ENCODE peak calls at places on chromosomes 13 and 19, in four cellular contexts. D is IMR-90, N is A549, X is hepatocyte. P is an unnamed sample. For H3K9me3, the result is how much of the 10 kb centered on the place peaks cover.

GRCh38 chr19:43618921-43619261 is 538 bp downstream of the ZNF428 start:
- DNase-seq in X (peak), N (peak), D (peak), P (no peak)

GRCh38 chr19:46489445-46490272 is 6.0 kb downstream of the PNMA8B start:
- DNase-seq in X (peak), D (peak), N (no peak), P (no peak)

GRCh38 chr19:49145485-49146407 is 9.4 kb downstream of the HRC start:
- DNase-seq in D (peak), N (peak), X (peak), P (peak)

GRCh38 chr13:28117689-28118377 is 17.5 kb upstream of the FLT3 start:
- DNase-seq in N (no peak), D (no peak), X (no peak), P (peak)

GRCh38 chr13:107678075-107678689 is 537.2 kb downstream of the LIG4 start:
- DNase-seq in N (no peak), D (peak), X (peak), P (no peak)

GRCh38 chr13:59914556-59914955 is 249.2 kb downstream of the DIAPH3 start:
- DNase-seq in N (peak), D (peak), X (no peak), P (no peak)

GRCh38 chr13:97369269-97369893 is 64.6 kb upstream of the RAP2A start:
- DNase-seq in D (no peak), X (no peak), N (no peak), P (no peak)

GRCh38 chr13:28746289-28746612 is 27.5 kb upstream of the SLC46A3 start:
- DNase-seq in X (no peak), N (no peak), D (no peak), P (no peak)

GRCh38 chr13:102774210-102774560 is 599 bp upstream of the TEX30 start:
- DNase-seq in X (no peak), D (no peak), N (no peak), P (no peak)

GRCh38 chr13:48000559-48001126 is 430 bp downstream of the SUCLA2 start:
- DNase-seq in D (peak), N (peak), X (peak), P (peak)

GRCh38 chr13:29507356-29507755 is 88.1 kb downstream of the SLC7A1 start:
- DNase-seq in X (no peak), D (no peak), N (no peak), P (peak)

GRCh38 chr13:31818236-31818635 is 78.9 kb downstream of the RXFP2 start:
- DNase-seq in D (no peak), X (no peak), N (no peak), P (no peak)

GRCh38 chr19:54506079-54506478 is 3.4 kb downstream of the LAIR2 start:
- DNase-seq in X (no peak), D (no peak), N (no peak), P (no peak)

GRCh38 chr13:102035969-102036368 is 365.9 kb downstream of the FGF14 start:
- DNase-seq in X (no peak), D (no peak), N (no peak), P (no peak)

GRCh38 chr19:33040994-33041827 is 23.5 kb downstream of the RHPN2 start:
- DNase-seq in D (no peak), X (peak), N (peak), P (no peak)

GRCh38 chr19:18304496-18305312 is 18.2 kb downstream of the LSM4 start:
- DNase-seq in N (peak), D (peak), X (peak), P (peak)

GRCh38 chr13:51601601-51602348 is 17.5 kb downstream of the WDFY2 start:
- DNase-seq in N (no peak), X (no peak), D (no peak), P (no peak)

GRCh38 chr13:21074601-21075302 is 13.4 kb upstream of the LATS2 start:
- DNase-seq in N (no peak), D (no peak), X (no peak), P (no peak)

GRCh38 chr13:71290963-71291937 is 575.8 kb downstream of the DACH1 start:
- DNase-seq in X (no peak), D (peak), N (peak), P (peak)

GRCh38 chr13:98445340-98446233 is 131.3 kb downstream of the STK24 start:
- DNase-seq in X (peak), D (peak), N (peak), P (peak)

GRCh38 chr19:7083076-7083956 is 13.8 kb downstream of the ZNF557 start:
- DNase-seq in X (no peak), D (peak), N (peak), P (peak)
- H3K9me3 ChIP-seq in X (half or more), D (half or more), N (half or more), P (half or more)

GRCh38 chr19:50434525-50434924 is 1.8 kb downstream of the MYBPC2 start:
- DNase-seq in D (no peak), N (no peak), X (no peak), P (peak)
- H3K27ac ChIP-seq in D (no peak), N (no peak), X (no peak), P (peak)

GRCh38 chr19:11792942-11793341 is 5.4 kb upstream of the ZNF491 start:
- DNase-seq in X (no peak), D (no peak), N (no peak), P (no peak)

GRCh38 chr19:11784356-11784755 is 14.0 kb upstream of the ZNF491 start:
- DNase-seq in X (no peak), N (no peak), D (no peak), P (no peak)

GRCh38 chr19:11783767-11784166 is 14.6 kb upstream of the ZNF491 start:
- DNase-seq in D (no peak), N (no peak), X (no peak), P (no peak)

GRCh38 chr19:11787536-11787935 is 10.8 kb upstream of the ZNF491 start:
- DNase-seq in D (no peak), X (no peak), N (no peak), P (no peak)
- H3K9me3 ChIP-seq in D (under half), X (under half), N (under half), P (under half)

DNA sequence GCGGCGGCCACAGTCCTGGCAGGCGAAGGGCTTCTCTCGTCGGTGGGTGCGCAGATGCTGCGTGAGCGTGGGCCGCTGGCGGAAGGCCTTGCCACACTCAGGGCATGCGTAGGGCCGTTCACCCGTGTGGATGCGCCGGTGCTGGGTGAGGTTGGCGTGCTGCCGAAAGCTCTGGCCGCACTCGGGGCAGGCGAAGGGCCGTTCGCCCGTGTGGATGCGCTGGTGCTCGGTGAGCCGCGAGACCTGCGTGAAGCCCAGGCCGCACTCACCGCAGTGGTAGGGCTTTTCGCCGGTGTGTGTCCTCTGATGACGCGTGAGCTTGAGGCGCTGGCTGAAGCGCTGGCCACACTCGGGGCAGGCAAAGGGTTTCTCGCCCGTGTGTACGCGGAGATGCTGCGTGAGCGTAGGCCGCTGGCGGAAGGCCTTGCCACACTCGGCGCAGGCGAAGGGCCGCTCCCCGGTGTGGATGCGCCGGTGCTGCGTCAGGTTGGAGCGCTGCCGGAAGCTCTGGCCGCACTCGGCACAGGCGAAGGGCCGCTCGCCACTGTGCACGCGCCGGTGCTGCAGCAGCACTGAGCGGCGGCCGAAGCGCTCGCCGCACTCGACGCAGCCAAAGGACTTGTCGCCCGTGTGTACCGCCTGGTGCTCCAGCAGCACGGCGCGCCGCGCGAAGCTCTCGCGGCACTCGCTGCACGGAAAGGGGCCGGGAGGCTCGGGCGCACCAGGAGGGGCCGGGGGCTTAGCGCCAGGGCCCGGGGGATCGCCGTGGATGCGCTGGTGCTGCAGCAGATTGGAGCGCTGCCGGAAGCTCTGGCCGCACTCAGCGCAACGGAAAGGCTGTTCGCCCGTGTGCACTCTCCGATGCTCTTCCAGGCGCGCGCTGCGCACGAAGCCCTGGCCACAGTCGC is 4.0 kb upstream of the UBE2M start:
- DNase-seq in N (no peak), X (peak), D (peak), P (no peak)
- H3K27ac ChIP-seq in N (no peak), X (no peak), D (no peak), P (no peak)

GRCh38 chr19:52398091-52398461 is 427 bp downstream of the ZNF528 start:
- DNase-seq in N (no peak), D (peak), X (peak), P (peak)
- H3K9me3 ChIP-seq in N (half or more), D (under half), X (under half), P (under half)

DNA sequence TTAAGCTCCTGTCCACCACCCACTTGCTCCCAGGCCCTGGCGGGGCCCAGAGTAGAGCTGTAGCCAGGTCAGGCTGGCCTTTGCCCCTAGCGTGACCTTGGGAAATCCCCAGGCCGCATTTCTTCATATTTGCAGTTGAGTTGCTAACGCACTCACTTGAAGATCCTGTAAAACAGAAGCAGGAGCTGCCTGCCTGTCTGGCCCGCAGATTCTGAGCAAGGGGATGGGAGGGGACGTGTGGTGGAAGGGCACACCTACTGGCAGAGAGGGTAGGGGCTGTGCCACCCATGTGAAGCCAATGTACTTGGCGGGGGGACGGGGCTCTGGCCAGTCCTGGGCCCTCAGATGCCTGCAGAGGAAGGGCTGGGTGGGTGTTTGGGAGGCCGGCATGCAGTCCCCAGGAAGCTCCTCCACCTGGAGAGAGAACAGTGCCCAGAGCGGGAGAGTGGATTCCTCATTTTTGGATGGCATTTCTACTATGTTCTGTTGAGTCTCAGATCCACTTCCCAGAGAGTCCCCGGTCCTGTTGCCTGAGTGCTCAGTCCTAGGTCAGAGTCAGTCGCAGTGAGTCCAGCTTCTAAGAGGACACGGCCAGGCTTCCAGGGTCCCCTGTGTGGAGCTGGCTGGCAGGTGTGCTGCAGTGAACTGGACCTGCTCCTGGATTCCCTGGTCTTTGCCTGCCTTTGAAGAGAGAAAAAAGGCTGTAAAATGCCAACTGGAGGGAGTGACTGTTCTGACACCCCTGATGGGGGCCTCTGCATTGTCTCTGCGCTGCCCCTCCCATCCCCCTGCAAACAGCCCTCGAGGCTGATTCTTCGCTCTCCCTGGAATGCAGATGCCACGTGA is 62.9 kb downstream of the GGACT start:
- DNase-seq in X (no peak), D (no peak), N (no peak), P (no peak)
- H3K27ac ChIP-seq in X (no peak), D (no peak), N (no peak), P (no peak)

P was measured in SJCRH30.